ENCODE peak calls at places on chromosomes 6 and 20, in five cellular contexts. I is HCT116, C is GM12892, O is GM23338, D is sigmoid colon. M is an unnamed sample.
A peak's percentile ranks its signal among the peaks of the same experiment; 100 is the strongest.

GRCh38 chr6:112501705-112502104 is 154.6 kb downstream of the RFPL4B start:
- DNase-seq in I (no peak), C (no peak), O (peak; percentile 61), D (no peak), M (no peak)

GRCh38 chr20:7490288-7490687 is 450.0 kb downstream of the HAO1 start:
- DNase-seq in I (no peak), C (no peak), O (no peak), D (no peak), M (no peak)

GRCh38 chr6:8845691-8846090 is 410.3 kb upstream of the SLC35B3 start:
- DNase-seq in I (no peak), C (no peak), O (no peak), D (no peak), M (no peak)

GRCh38 chr6:169807699-169808607 is 56.5 kb downstream of the ERMARD start:
- DNase-seq in I (no peak), C (no peak), O (no peak), D (no peak), M (no peak)

GRCh38 chr20:41047975-41048305 is 19.3 kb downstream of the TOP1 start:
- DNase-seq in I (no peak), C (no peak), O (no peak), D (no peak), M (no peak)

GRCh38 chr6:118735320-118735719 is 83.9 kb upstream of the CEP85L start:
- DNase-seq in I (no peak), C (peak; percentile 26), O (peak; percentile 83), D (no peak), M (no peak)

GRCh38 chr6:147941143-147941542 is 401.5 kb upstream of the SASH1 start:
- DNase-seq in I (no peak), C (no peak), O (peak; percentile 46), D (no peak), M (no peak)

GRCh38 chr20:62728781-62729300 is 20.2 kb downstream of the NTSR1 start:
- DNase-seq in I (no peak), C (no peak), O (no peak), D (peak; percentile 59), M (no peak)

GRCh38 chr20:58694241-58695083 is 1.9 kb downstream of the NPEPL1 start:
- DNase-seq in I (no peak), C (no peak), O (no peak), D (peak; percentile 66), M (no peak)

GRCh38 chr6:106097368-106098231 is 11.5 kb downstream of the PRDM1 start:
- DNase-seq in I (no peak), C (no peak), O (no peak), D (no peak), M (peak; percentile 53)

GRCh38 chr6:114121913-114122662 is 151.1 kb upstream of the HDAC2 start:
- DNase-seq in I (no peak), C (no peak), O (peak; percentile 73), D (no peak), M (no peak)

GRCh38 chr6:26103770-26104456 is 16.7 kb downstream of the HFE start:
- DNase-seq in I (peak; percentile 95), C (peak; percentile 38), O (peak; percentile 91), D (peak; percentile 97), M (peak; percentile 95)

GRCh38 chr6:126475449-126475848 is 135.5 kb downstream of the CENPW start:
- DNase-seq in I (no peak), C (no peak), O (no peak), D (no peak), M (no peak)

GRCh38 chr20:44990425-44990824 is 24.1 kb downstream of the STK4 start:
- DNase-seq in I (no peak), C (no peak), O (no peak), D (no peak), M (no peak)

GRCh38 chr20:3390759-3391500 is 16.5 kb downstream of the DNAAF9 start:
- DNase-seq in I (no peak), C (no peak), O (no peak), D (no peak), M (no peak)

GRCh38 chr6:148700713-148701392 is 46.0 kb upstream of the UST start:
- DNase-seq in I (no peak), C (peak; percentile 26), O (peak; percentile 37), D (no peak), M (no peak)

GRCh38 chr6:33280539-33280938 is 3.6 kb downstream of the B3GALT4 start:
- DNase-seq in I (no peak), C (no peak), O (no peak), D (no peak), M (no peak)

GRCh38 chr20:33689973-33690372 is 3.8 kb upstream of the E2F1 start:
- DNase-seq in I (no peak), C (no peak), O (no peak), D (no peak), M (no peak)

GRCh38 chr6:8108031-8108660 is 5.8 kb upstream of the EEF1E1 start:
- DNase-seq in I (peak; percentile 27), C (no peak), O (no peak), D (no peak), M (no peak)

GRCh38 chr6:164346631-164347030 is 932.1 kb downstream of the QKI start:
- DNase-seq in I (no peak), C (no peak), O (no peak), D (no peak), M (no peak)

GRCh38 chr6:69294407-69294806 is 502.4 kb downstream of the LMBRD1 start:
- DNase-seq in I (no peak), C (no peak), O (no peak), D (no peak), M (no peak)

GRCh38 chr20:33858666-33859065 is 47.5 kb downstream of the CHMP4B start:
- DNase-seq in I (no peak), C (no peak), O (no peak), D (no peak), M (no peak)

GRCh38 chr20:13554706-13555105 is 84.0 kb downstream of the TASP1 start:
- DNase-seq in I (no peak), C (no peak), O (no peak), D (no peak), M (no peak)

GRCh38 chr20:25571240-25571639 is 14.1 kb downstream of the NINL start:
- DNase-seq in I (no peak), C (no peak), O (no peak), D (no peak), M (no peak)

GRCh38 chr20:8764289-8764962 is 304.5 kb upstream of the PLCB4 start:
- DNase-seq in I (no peak), C (no peak), O (no peak), D (peak; percentile 75), M (peak; percentile 55)

GRCh38 chr6:122184260-122184934 is 215.1 kb upstream of the HSF2 start:
- DNase-seq in I (peak; percentile 19), C (no peak), O (no peak), D (no peak), M (no peak)

GRCh38 chr6:109467696-109468095 is 12.1 kb upstream of the MICAL1 start:
- DNase-seq in I (no peak), C (no peak), O (no peak), D (no peak), M (no peak)

GRCh38 chr6:41182069-41183034 is 18.6 kb downstream of the TREML2 start:
- DNase-seq in I (peak; percentile 59), C (no peak), O (peak; percentile 84), D (no peak), M (peak; percentile 39)

GRCh38 chr6:142297996-142298753 is 3.6 kb upstream of the ADGRG6 start:
- DNase-seq in I (no peak), C (no peak), O (no peak), D (no peak), M (no peak)

GRCh38 chr6:137271245-137272183 is 52.3 kb upstream of the IFNGR1 start:
- DNase-seq in I (peak; percentile 65), C (no peak), O (peak; percentile 77), D (no peak), M (peak; percentile 21)

GRCh38 chr20:53741726-53742028 is 148.0 kb upstream of the ZNF217 start:
- DNase-seq in I (no peak), C (no peak), O (no peak), D (no peak), M (no peak)

GRCh38 chr6:70131528-70131927 is 171.4 kb downstream of the COL9A1 start:
- DNase-seq in I (no peak), C (peak; percentile 1), O (no peak), D (no peak), M (no peak)

GRCh38 chr6:157790548-157791160 is 32.4 kb upstream of the SNX9 start:
- DNase-seq in I (no peak), C (no peak), O (no peak), D (no peak), M (no peak)

GRCh38 chr6:20655317-20655716 is 121.1 kb downstream of the CDKAL1 start:
- DNase-seq in I (no peak), C (no peak), O (no peak), D (no peak), M (no peak)

GRCh38 chr6:122647765-122648164 is 37.6 kb downstream of the PKIB start:
- DNase-seq in I (no peak), C (no peak), O (no peak), D (no peak), M (no peak)

GRCh38 chr6:1744543-1744942 is 134.8 kb downstream of the FOXC1 start:
- DNase-seq in I (no peak), C (no peak), O (no peak), D (no peak), M (no peak)

DNA sequence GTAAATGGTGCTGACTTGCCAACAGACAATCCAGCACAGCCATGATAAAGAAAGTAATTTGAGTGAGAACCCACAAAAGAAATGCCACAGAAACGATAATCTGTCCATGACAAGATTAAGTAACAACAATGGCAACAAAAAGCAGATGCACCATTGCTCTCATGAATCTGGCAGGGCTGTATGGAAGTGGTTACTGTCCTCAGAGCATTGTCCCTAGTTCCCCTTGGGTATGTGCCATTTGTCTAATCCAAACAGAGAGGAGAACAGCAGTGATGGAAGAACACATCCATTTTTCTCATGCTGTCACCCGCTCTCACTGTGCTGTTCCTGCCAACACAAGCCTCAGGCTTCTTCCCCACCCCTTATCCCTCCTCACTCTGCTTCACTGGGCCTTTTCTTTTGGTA is 65.8 kb downstream of the REV3L start:
- DNase-seq in I (no peak), C (no peak), O (no peak), D (peak; percentile 79), M (peak; percentile 28)
- TF ChIP-seq POLR2AphosphoS5 in I (no peak), C (no peak), O (no peak), D (peak; percentile 94), M (peak; percentile 5)

DNA sequence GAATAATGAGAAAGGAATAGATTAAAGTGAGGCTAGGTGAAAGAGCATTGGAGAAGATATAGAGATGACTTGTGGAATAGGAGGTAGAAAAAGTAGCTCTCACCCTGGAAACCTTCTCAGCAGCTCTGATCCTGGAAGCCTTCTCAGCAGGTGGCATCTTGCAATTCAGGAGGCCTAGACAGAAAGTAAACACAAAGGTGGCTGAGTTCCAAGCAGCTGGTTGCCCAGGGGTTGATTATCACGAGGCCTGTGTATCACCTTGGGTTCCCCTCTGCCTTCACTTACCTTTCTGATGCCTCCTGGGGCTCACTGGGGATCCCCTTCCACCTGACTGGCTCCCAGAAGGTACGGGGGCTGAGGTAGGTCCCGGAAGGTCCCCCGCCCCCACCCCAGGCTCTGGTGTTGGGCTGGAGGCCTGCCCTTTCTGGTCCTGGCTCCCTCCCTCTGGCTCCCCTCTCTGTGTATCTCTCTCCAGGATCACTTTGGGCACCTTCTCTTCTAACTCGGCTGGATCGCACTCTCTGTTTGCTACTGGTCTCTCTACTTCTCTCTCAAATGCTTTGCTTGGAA is 9.7 kb downstream of the MDC1 start:
- DNase-seq in I (no peak), C (no peak), O (no peak), D (no peak), M (no peak)
- TF ChIP-seq POLR2AphosphoS5 in I (no peak), C (no peak), O (no peak), D (no peak), M (no peak)

GRCh38 chr6:82246802-82247633 is 526 bp downstream of the IBTK start:
- DNase-seq in I (peak; percentile 36), C (peak; percentile 37), O (peak; percentile 87), D (peak; percentile 70), M (peak; percentile 55)
- TF ChIP-seq POLR2AphosphoS5 in I (no peak), C (peak; percentile 1), O (peak; percentile 33), D (no peak), M (no peak)

GRCh38 chr6:27188206-27188884 is 59.2 kb upstream of the PRSS16 start:
- DNase-seq in I (peak; percentile 44), C (peak; percentile 25), O (peak; percentile 89), D (peak; percentile 76), M (peak; percentile 53)
- TF ChIP-seq POLR2AphosphoS5 in I (peak; percentile 64), C (peak; percentile 16), O (peak; percentile 44), D (no peak), M (no peak)

M was measured in prostate gland.